ENCODE peak calls at places on chromosome 9, in five cellular contexts. O is stimulated activated naive CD4-positive, alpha-beta T cell; I is EL; L is endothelial cell; V is ACHN. P is an unnamed sample.

GRCh38 chr9:26264709-26265601 is 586.7 kb upstream of the TUSC1 start:
- DNase-seq in I (peak; percentile 94), O (no peak), L (no peak), V (peak; percentile 47), P (no peak)

GRCh38 chr9:101028346-101029299 is at the start of gene PLPPR1:
- DNase-seq in O (no peak), I (peak; percentile 29), V (peak; percentile 61), L (peak; percentile 66), P (peak; percentile 70)

GRCh38 chr9:35832814-35833213 is 3.8 kb downstream of the TMEM8B start:
- DNase-seq in O (no peak), I (no peak), L (no peak), V (no peak), P (no peak)

GRCh38 chr9:110936252-110936651 is 102.0 kb downstream of the LPAR1 start:
- DNase-seq in V (no peak), O (no peak), I (no peak), L (no peak), P (no peak)

GRCh38 chr9:72675586-72675985 is 154.2 kb downstream of the TMC1 start:
- DNase-seq in V (no peak), O (no peak), L (no peak), I (peak; percentile 8), P (no peak)

GRCh38 chr9:133843751-133844373 is 105.7 kb upstream of the SARDH start:
- DNase-seq in I (no peak), V (no peak), L (no peak), O (no peak), P (no peak)

GRCh38 chr9:137985637-137986071 is 108.1 kb downstream of the CACNA1B start:
- DNase-seq in I (no peak), O (no peak), V (no peak), L (no peak), P (no peak)

GRCh38 chr9:95477441-95477840 is 39.3 kb downstream of the PTCH1 start:
- DNase-seq in L (no peak), I (no peak), O (no peak), V (no peak), P (no peak)

GRCh38 chr9:36665387-36665786 is 92.7 kb downstream of the MELK start:
- DNase-seq in V (no peak), O (no peak), L (no peak), I (no peak), P (no peak)

GRCh38 chr9:128911529-128912035 is 9.2 kb upstream of the PHYHD1 start:
- DNase-seq in I (peak; percentile 97), O (no peak), L (peak; percentile 47), V (no peak), P (no peak)

GRCh38 chr9:94156549-94157407 is 72.5 kb downstream of the PTPDC1 start:
- DNase-seq in I (no peak), V (no peak), O (no peak), L (no peak), P (no peak)